ENCODE peak calls at places on chromosomes 16 and 17, in ten cellular contexts. B is thoracic aorta; T is memory B cell; E is RCC 7860; V is esophagus squamous epithelium; J is activated CD8-positive, alpha-beta memory T cell treated with anti-CD3 and anti-CD28 coated beads, Interleukin-2, amount 50 U/mL, for 48 hours; Z is NCI-H510A treated with DMSO at 0.1 percent for 48 hours; O is activated CD4-positive, alpha-beta T cell treated with anti-CD3 and anti-CD28 coated beads, Interleukin-2, amount 50 U/mL, for 48 hours; C is effector CD4-positive, alpha-beta T cell; H is NCI-H524. F is an unnamed sample.

GRCh38 chr17:50533185-50533584 is 650 bp downstream of the EPN3 start:
- DNase-seq in B (no peak), T (no peak), E (no peak), V (no peak), J (no peak), Z (no peak), O (no peak), C (no peak), H (no peak), F (no peak)

GRCh38 chr17:29412780-29413565 is 22.8 kb downstream of the TAOK1 start:
- DNase-seq in B (no peak), T (no peak), E (peak), V (no peak), J (no peak), Z (no peak), O (no peak), C (no peak), H (no peak), F (no peak)

GRCh38 chr16:56825821-56826220 is 39.2 kb upstream of the SLC12A3 start:
- DNase-seq in B (no peak), T (no peak), E (no peak), V (no peak), J (no peak), Z (no peak), O (no peak), C (no peak), H (no peak), F (no peak)

GRCh38 chr16:89491238-89491869 is 993 bp upstream of the ANKRD11 start:
- DNase-seq in B (no peak), T (no peak), E (no peak), V (no peak), J (no peak), Z (no peak), O (no peak), C (no peak), H (no peak), F (peak)

GRCh38 chr16:83530293-83530692 is 277.5 kb upstream of the HSBP1 start:
- DNase-seq in B (no peak), T (no peak), E (no peak), V (no peak), J (no peak), Z (no peak), O (no peak), C (no peak), H (no peak), F (no peak)

GRCh38 chr17:76542566-76542971 is 2.7 kb downstream of the PRCD start:
- DNase-seq in B (no peak), T (no peak), E (no peak), V (no peak), J (no peak), Z (no peak), O (no peak), C (no peak), H (no peak), F (no peak)

GRCh38 chr17:32341141-32341856 is 674 bp downstream of the C17orf75 start:
- DNase-seq in B (no peak), T (peak), E (peak), V (no peak), J (peak), Z (peak), O (peak), C (peak), H (no peak), F (peak)

GRCh38 chr17:18156171-18156975 is 27.3 kb upstream of the ALKBH5 start:
- DNase-seq in B (no peak), T (no peak), E (no peak), V (no peak), J (no peak), Z (no peak), O (no peak), C (no peak), H (no peak), F (no peak)

GRCh38 chr17:21245703-21246102 is 7.5 kb downstream of the NATD1 start:
- DNase-seq in B (no peak), T (no peak), E (no peak), V (no peak), J (no peak), Z (no peak), O (no peak), C (no peak), H (no peak), F (no peak)

GRCh38 chr16:15749985-15750384 is 99.9 kb downstream of the NDE1 start:
- DNase-seq in B (no peak), T (no peak), E (no peak), V (no peak), J (no peak), Z (no peak), O (no peak), C (no peak), H (no peak), F (no peak)

GRCh38 chr16:23434380-23434779 is 18.6 kb downstream of the COG7 start:
- DNase-seq in B (no peak), T (peak), E (peak), V (no peak), J (no peak), Z (peak), O (no peak), C (no peak), H (peak), F (peak)

GRCh38 chr17:6506679-6507231 is 49.6 kb downstream of the PITPNM3 start:
- DNase-seq in B (no peak), T (no peak), E (peak), V (no peak), J (no peak), Z (no peak), O (no peak), C (no peak), H (no peak), F (no peak)

GRCh38 chr16:70428178-70428998 is 10.5 kb downstream of the ST3GAL2 start:
- DNase-seq in B (peak), T (no peak), E (peak), V (peak), J (peak), Z (peak), O (peak), C (no peak), H (peak), F (peak)

GRCh38 chr17:55284001-55284884 is 19.5 kb downstream of the HLF start:
- DNase-seq in B (no peak), T (no peak), E (peak), V (no peak), J (no peak), Z (peak), O (no peak), C (no peak), H (no peak), F (no peak)

GRCh38 chr16:10756574-10756973 is 12.9 kb downstream of the NUBP1 start:
- DNase-seq in B (peak), T (no peak), E (no peak), V (no peak), J (no peak), Z (no peak), O (no peak), C (no peak), H (no peak), F (no peak)

GRCh38 chr16:65445313-65446260 is 323.7 kb upstream of the CDH11 start:
- DNase-seq in B (no peak), T (no peak), E (no peak), V (no peak), J (no peak), Z (no peak), O (no peak), C (no peak), H (no peak), F (no peak)

GRCh38 chr16:53465606-53466290 is 31.5 kb downstream of the RBL2 start:
- DNase-seq in B (no peak), T (no peak), E (peak), V (no peak), J (no peak), Z (no peak), O (no peak), C (no peak), H (no peak), F (no peak)

GRCh38 chr16:75341934-75342811 is 90.7 kb upstream of the BCAR1 start:
- DNase-seq in B (no peak), T (no peak), E (peak), V (no peak), J (no peak), Z (no peak), O (no peak), C (no peak), H (no peak), F (no peak)

GRCh38 chr17:33980193-33980592 is 274.9 kb upstream of the CCL2 start:
- DNase-seq in B (no peak), T (no peak), E (no peak), V (no peak), J (no peak), Z (no peak), O (no peak), C (no peak), H (no peak), F (no peak)

GRCh38 chr17:39923836-39924690 is 3.3 kb downstream of the ORMDL3 start:
- DNase-seq in B (no peak), T (no peak), E (no peak), V (no peak), J (no peak), Z (peak), O (no peak), C (no peak), H (no peak), F (no peak)

GRCh38 chr17:58577696-58578095 is 63.3 kb upstream of the MTMR4 start:
- DNase-seq in B (no peak), T (peak), E (no peak), V (no peak), J (peak), Z (peak), O (peak), C (peak), H (peak), F (peak)

GRCh38 chr17:38867179-38867994 is 2.5 kb upstream of the LASP1 start:
- DNase-seq in B (no peak), T (peak), E (peak), V (no peak), J (peak), Z (peak), O (peak), C (peak), H (peak), F (peak)

GRCh38 chr16:77231047-77231446 is 31.8 kb downstream of the SYCE1L start:
- DNase-seq in B (no peak), T (no peak), E (no peak), V (no peak), J (no peak), Z (no peak), O (no peak), C (no peak), H (no peak), F (no peak)

GRCh38 chr17:10737168-10737622 is 7.4 kb upstream of the TMEM220 start:
- DNase-seq in B (peak), T (no peak), E (peak), V (no peak), J (peak), Z (no peak), O (peak), C (no peak), H (peak), F (peak)

GRCh38 chr16:14101415-14101814 is 30.3 kb downstream of the MRTFB start:
- DNase-seq in B (no peak), T (no peak), E (no peak), V (no peak), J (no peak), Z (no peak), O (no peak), C (no peak), H (no peak), F (no peak)

GRCh38 chr16:67939507-67940435 is 3.1 kb upstream of the PSMB10 start:
- DNase-seq in B (no peak), T (no peak), E (no peak), V (no peak), J (peak), Z (no peak), O (peak), C (peak), H (no peak), F (no peak)

GRCh38 chr17:64781810-64782555 is 119.9 kb upstream of the SMURF2 start:
- DNase-seq in B (no peak), T (no peak), E (no peak), V (no peak), J (peak), Z (no peak), O (no peak), C (no peak), H (no peak), F (no peak)

GRCh38 chr17:76612977-76613851 is 27.6 kb upstream of the ST6GALNAC2 start:
- DNase-seq in B (no peak), T (no peak), E (no peak), V (no peak), J (no peak), Z (no peak), O (no peak), C (no peak), H (peak), F (peak)